ENCODE peak calls at places on chromosomes 3 and 15, in seven cellular contexts. D, Y, U, J, S, V and T are unnamed samples.

GRCh38 chr3:155548194-155548593 is 196.7 kb downstream of the PLCH1 start:
- DNase-seq in D (no peak), Y (no peak), U (no peak), J (no peak), S (no peak), V (no peak), T (no peak)

GRCh38 chr3:129310612-129311011 is 31.9 kb downstream of the HMCES start:
- DNase-seq in D (no peak), Y (no peak), U (no peak), J (no peak), S (no peak), V (no peak), T (no peak)

GRCh38 chr3:67493808-67494207 is 160.6 kb downstream of the SUCLG2 start:
- DNase-seq in D (no peak), Y (no peak), U (no peak), J (no peak), S (no peak), V (no peak), T (no peak)

GRCh38 chr3:9008550-9009255 is 45.4 kb upstream of the RAD18 start:
- DNase-seq in D (no peak), Y (no peak), U (no peak), J (no peak), S (no peak), V (no peak), T (no peak)

GRCh38 chr3:42025388-42026138 is 63.7 kb upstream of the ULK4 start:
- DNase-seq in D (peak; percentile 62), Y (peak; percentile 62), U (peak; percentile 91), J (peak; percentile 69), S (peak; percentile 85), V (no peak), T (no peak)

GRCh38 chr3:8652323-8652987 is 7.9 kb upstream of the SSUH2 start:
- DNase-seq in D (no peak), Y (no peak), U (no peak), J (no peak), S (no peak), V (no peak), T (no peak)

GRCh38 chr15:40927497-40928346 is 1.4 kb upstream of the DLL4 start:
- DNase-seq in D (no peak), Y (no peak), U (no peak), J (no peak), S (peak; percentile 44), V (no peak), T (no peak)

GRCh38 chr15:52217186-52217585 is 26.0 kb upstream of the GNB5 start:
- DNase-seq in D (no peak), Y (peak; percentile 70), U (no peak), J (no peak), S (peak; percentile 19), V (no peak), T (no peak)

GRCh38 chr15:34810455-34811146 is 15.3 kb upstream of the ACTC1 start:
- DNase-seq in D (no peak), Y (no peak), U (no peak), J (no peak), S (no peak), V (no peak), T (no peak)

GRCh38 chr3:58177747-58178527 is 32.8 kb downstream of the DNASE1L3 start:
- DNase-seq in D (peak; percentile 91), Y (peak; percentile 83), U (peak; percentile 88), J (peak; percentile 74), S (peak; percentile 94), V (peak; percentile 77), T (peak; percentile 80)

GRCh38 chr3:177190701-177191100 is 6.6 kb downstream of the TBL1XR1 start:
- DNase-seq in D (no peak), Y (no peak), U (no peak), J (no peak), S (no peak), V (no peak), T (no peak)

GRCh38 chr3:150261958-150262357 is 146.1 kb upstream of the TSC22D2 start:
- DNase-seq in D (no peak), Y (no peak), U (no peak), J (no peak), S (no peak), V (no peak), T (no peak)

GRCh38 chr3:105533955-105534354 is 167.2 kb downstream of the ALCAM start:
- DNase-seq in D (no peak), Y (no peak), U (no peak), J (no peak), S (no peak), V (no peak), T (no peak)

GRCh38 chr15:51768018-51768417 is 16.6 kb downstream of the TMOD2 start:
- DNase-seq in D (no peak), Y (no peak), U (no peak), J (no peak), S (no peak), V (no peak), T (peak; percentile 57)

GRCh38 chr15:33194237-33194636 is 277 bp downstream of the FMN1 start:
- DNase-seq in D (no peak), Y (no peak), U (no peak), J (no peak), S (no peak), V (no peak), T (no peak)

GRCh38 chr3:104870276-104870675 is 496.4 kb upstream of the ALCAM start:
- DNase-seq in D (no peak), Y (no peak), U (no peak), J (no peak), S (no peak), V (no peak), T (no peak)

GRCh38 chr3:32176989-32177701 is 61.3 kb upstream of the CMTM8 start:
- DNase-seq in D (peak; percentile 60), Y (peak; percentile 60), U (no peak), J (no peak), S (peak; percentile 47), V (peak; percentile 40), T (peak; percentile 68)

GRCh38 chr3:121648219-121648958 is 12.3 kb downstream of the HCLS1 start:
- DNase-seq in D (peak; percentile 52), Y (no peak), U (peak; percentile 42), J (no peak), S (no peak), V (no peak), T (no peak)

GRCh38 chr3:72155391-72156064 is 370.6 kb upstream of the PROK2 start:
- DNase-seq in D (peak; percentile 70), Y (no peak), U (peak; percentile 37), J (no peak), S (peak; percentile 53), V (no peak), T (peak; percentile 83)

GRCh38 chr3:32089476-32089875 is 16.9 kb upstream of the GPD1L start:
- DNase-seq in D (no peak), Y (no peak), U (no peak), J (no peak), S (no peak), V (no peak), T (no peak)

GRCh38 chr3:183254816-183255730 is 2.0 kb downstream of the B3GNT5 start:
- DNase-seq in D (no peak), Y (no peak), U (no peak), J (no peak), S (no peak), V (no peak), T (peak; percentile 61)

GRCh38 chr3:117954131-117954530 is 1080.5 kb downstream of the IGSF11 start:
- DNase-seq in D (no peak), Y (no peak), U (no peak), J (no peak), S (no peak), V (no peak), T (no peak)

GRCh38 chr3:144296808-144297207 is 325.2 kb downstream of the DIPK2A start:
- DNase-seq in D (no peak), Y (no peak), U (no peak), J (no peak), S (no peak), V (no peak), T (no peak)

GRCh38 chr3:52077900-52078299 is 21.5 kb upstream of the DUSP7 start:
- DNase-seq in D (no peak), Y (no peak), U (no peak), J (no peak), S (no peak), V (no peak), T (no peak)

GRCh38 chr3:194935061-194935460 is 249.4 kb downstream of the FAM43A start:
- DNase-seq in D (no peak), Y (no peak), U (no peak), J (no peak), S (no peak), V (no peak), T (no peak)

GRCh38 chr3:194136519-194137313 is 768 bp downstream of the HES1 start:
- DNase-seq in D (no peak), Y (no peak), U (peak; percentile 56), J (no peak), S (peak; percentile 69), V (no peak), T (peak; percentile 63)

GRCh38 chr3:108051005-108051404 is 39.8 kb downstream of the CD47 start:
- DNase-seq in D (no peak), Y (no peak), U (no peak), J (no peak), S (no peak), V (no peak), T (peak; percentile 20)

GRCh38 chr15:69044899-69045298 is 30.4 kb downstream of the NOX5 start:
- DNase-seq in D (no peak), Y (no peak), U (no peak), J (no peak), S (no peak), V (no peak), T (peak; percentile 50)

GRCh38 chr15:67241132-67241855 is 13.2 kb downstream of the AAGAB start:
- DNase-seq in D (no peak), Y (peak; percentile 88), U (no peak), J (no peak), S (no peak), V (no peak), T (no peak)